ENCODE peak calls at places on chromosomes 7 and 10, in eight cellular contexts. One of them, this sample, is unnamed.

GRCh38 chr7:139823855-139824670 is 5.0 kb upstream of the TBXAS1 start:
- DNase-seq in NB4: no peak
- DNase-seq in Peyer's patch: no peak
- DNase-seq in esophagus squamous epithelium: no peak
- DNase-seq in ovary: peak; percentile 64
- DNase-seq in A549: no peak
- DNase-seq in body of pancreas: no peak
- DNase-seq in heart left ventricle: no peak
- DNase-seq in this sample: no peak

GRCh38 chr10:78643513-78643912 is 425.3 kb upstream of the ZMIZ1 start:
- DNase-seq in esophagus squamous epithelium: no peak
- DNase-seq in ovary: no peak
- DNase-seq in heart left ventricle: no peak
- DNase-seq in Peyer's patch: no peak
- DNase-seq in A549: no peak
- DNase-seq in body of pancreas: no peak
- DNase-seq in NB4: no peak
- DNase-seq in this sample: no peak

GRCh38 chr10:35640951-35641429 is 1.1 kb downstream of the FZD8 start:
- DNase-seq in body of pancreas: peak; percentile 72
- DNase-seq in Peyer's patch: peak; percentile 29
- DNase-seq in ovary: peak; percentile 66
- DNase-seq in NB4: no peak
- DNase-seq in heart left ventricle: peak; percentile 72
- DNase-seq in esophagus squamous epithelium: no peak
- DNase-seq in A549: peak; percentile 90
- DNase-seq in this sample: peak; percentile 32

GRCh38 chr7:31171216-31171750 is 119.2 kb downstream of the ADCYAP1R1 start:
- DNase-seq in heart left ventricle: no peak
- DNase-seq in ovary: no peak
- DNase-seq in Peyer's patch: no peak
- DNase-seq in NB4: no peak
- DNase-seq in esophagus squamous epithelium: no peak
- DNase-seq in A549: no peak
- DNase-seq in body of pancreas: no peak
- DNase-seq in this sample: no peak

GRCh38 chr7:42945821-42946615 is 13.8 kb downstream of the MRPL32 start:
- DNase-seq in Peyer's patch: no peak
- DNase-seq in ovary: peak; percentile 19
- DNase-seq in NB4: no peak
- DNase-seq in A549: no peak
- DNase-seq in heart left ventricle: no peak
- DNase-seq in body of pancreas: no peak
- DNase-seq in esophagus squamous epithelium: no peak
- DNase-seq in this sample: no peak

GRCh38 chr10:112215342-112215774 is 31.8 kb upstream of the GPAM start:
- DNase-seq in heart left ventricle: no peak
- DNase-seq in A549: no peak
- DNase-seq in ovary: no peak
- DNase-seq in body of pancreas: no peak
- DNase-seq in Peyer's patch: no peak
- DNase-seq in NB4: no peak
- DNase-seq in esophagus squamous epithelium: no peak
- DNase-seq in this sample: no peak

GRCh38 chr10:123429631-123430257 is 236.4 kb upstream of the GPR26 start:
- DNase-seq in ovary: no peak
- DNase-seq in heart left ventricle: no peak
- DNase-seq in esophagus squamous epithelium: no peak
- DNase-seq in A549: no peak
- DNase-seq in body of pancreas: no peak
- DNase-seq in Peyer's patch: no peak
- DNase-seq in NB4: no peak
- DNase-seq in this sample: no peak

GRCh38 chr10:1116051-1116450 is 59.9 kb downstream of the WDR37 start:
- DNase-seq in Peyer's patch: no peak
- DNase-seq in heart left ventricle: no peak
- DNase-seq in body of pancreas: no peak
- DNase-seq in esophagus squamous epithelium: no peak
- DNase-seq in NB4: no peak
- DNase-seq in A549: no peak
- DNase-seq in ovary: no peak
- DNase-seq in this sample: no peak

GRCh38 chr10:95214793-95215192 is 20.8 kb downstream of the ACSM6 start:
- DNase-seq in A549: peak; percentile 81
- DNase-seq in esophagus squamous epithelium: no peak
- DNase-seq in Peyer's patch: no peak
- DNase-seq in body of pancreas: no peak
- DNase-seq in heart left ventricle: no peak
- DNase-seq in ovary: no peak
- DNase-seq in NB4: no peak
- DNase-seq in this sample: no peak

GRCh38 chr7:141674201-141674671 is 27.7 kb downstream of the DENND11 start:
- DNase-seq in ovary: no peak
- DNase-seq in heart left ventricle: peak; percentile 54
- DNase-seq in Peyer's patch: no peak
- DNase-seq in esophagus squamous epithelium: no peak
- DNase-seq in NB4: no peak
- DNase-seq in body of pancreas: no peak
- DNase-seq in A549: peak; percentile 60
- DNase-seq in this sample: no peak

GRCh38 chr10:71084061-71084817 is 128.1 kb upstream of the UNC5B start:
- DNase-seq in Peyer's patch: no peak
- DNase-seq in ovary: no peak
- DNase-seq in body of pancreas: peak; percentile 2
- DNase-seq in NB4: no peak
- DNase-seq in A549: no peak
- DNase-seq in heart left ventricle: peak; percentile 16
- DNase-seq in esophagus squamous epithelium: no peak
- DNase-seq in this sample: no peak

GRCh38 chr10:114394531-114394930 is 9.8 kb downstream of the AFAP1L2 start:
- DNase-seq in esophagus squamous epithelium: no peak
- DNase-seq in heart left ventricle: no peak
- DNase-seq in body of pancreas: no peak
- DNase-seq in ovary: no peak
- DNase-seq in NB4: no peak
- DNase-seq in A549: no peak
- DNase-seq in Peyer's patch: no peak
- DNase-seq in this sample: no peak

GRCh38 chr7:123635551-123636359 is 19.9 kb upstream of the LMOD2 start:
- DNase-seq in esophagus squamous epithelium: no peak
- DNase-seq in ovary: no peak
- DNase-seq in NB4: peak; percentile 39
- DNase-seq in heart left ventricle: no peak
- DNase-seq in Peyer's patch: no peak
- DNase-seq in A549: peak; percentile 39
- DNase-seq in body of pancreas: no peak
- DNase-seq in this sample: peak; percentile 2

GRCh38 chr10:129839285-129840195 is 124.5 kb downstream of the EBF3 start:
- DNase-seq in Peyer's patch: no peak
- DNase-seq in NB4: no peak
- DNase-seq in body of pancreas: no peak
- DNase-seq in A549: no peak
- DNase-seq in esophagus squamous epithelium: no peak
- DNase-seq in heart left ventricle: no peak
- DNase-seq in ovary: no peak
- DNase-seq in this sample: no peak

GRCh38 chr7:92461027-92462003 is 14.0 kb downstream of the GATAD1 start:
- DNase-seq in body of pancreas: peak; percentile 23
- DNase-seq in NB4: peak; percentile 56
- DNase-seq in heart left ventricle: no peak
- DNase-seq in ovary: no peak
- DNase-seq in esophagus squamous epithelium: no peak
- DNase-seq in A549: peak; percentile 61
- DNase-seq in Peyer's patch: no peak
- DNase-seq in this sample: peak; percentile 44

GRCh38 chr7:2299131-2299829 is 15.0 kb downstream of the SNX8 start:
- DNase-seq in ovary: no peak
- DNase-seq in NB4: no peak
- DNase-seq in body of pancreas: peak; percentile 16
- DNase-seq in esophagus squamous epithelium: no peak
- DNase-seq in Peyer's patch: peak; percentile 62
- DNase-seq in heart left ventricle: peak; percentile 49
- DNase-seq in A549: no peak
- DNase-seq in this sample: no peak

GRCh38 chr10:92542458-92542857 is 31.4 kb downstream of the IDE start:
- DNase-seq in NB4: no peak
- DNase-seq in Peyer's patch: no peak
- DNase-seq in body of pancreas: no peak
- DNase-seq in A549: no peak
- DNase-seq in esophagus squamous epithelium: no peak
- DNase-seq in ovary: no peak
- DNase-seq in heart left ventricle: no peak
- DNase-seq in this sample: no peak

GRCh38 chr10:92544296-92544695 is 29.6 kb downstream of the IDE start:
- DNase-seq in Peyer's patch: no peak
- DNase-seq in ovary: no peak
- DNase-seq in NB4: peak; percentile 89
- DNase-seq in body of pancreas: no peak
- DNase-seq in esophagus squamous epithelium: no peak
- DNase-seq in A549: no peak
- DNase-seq in heart left ventricle: no peak
- DNase-seq in this sample: no peak

GRCh38 chr10:92541583-92541982 is 32.3 kb downstream of the IDE start:
- DNase-seq in A549: no peak
- DNase-seq in Peyer's patch: no peak
- DNase-seq in NB4: no peak
- DNase-seq in body of pancreas: no peak
- DNase-seq in ovary: no peak
- DNase-seq in heart left ventricle: no peak
- DNase-seq in esophagus squamous epithelium: no peak
- DNase-seq in this sample: no peak

GRCh38 chr10:92538231-92538958 is 35.5 kb downstream of the IDE start:
- DNase-seq in esophagus squamous epithelium: no peak
- DNase-seq in A549: no peak
- DNase-seq in NB4: no peak
- DNase-seq in body of pancreas: no peak
- DNase-seq in heart left ventricle: no peak
- DNase-seq in Peyer's patch: no peak
- DNase-seq in ovary: no peak
- DNase-seq in this sample: no peak
- TF ChIP-seq POLR2A in esophagus squamous epithelium: no peak
- TF ChIP-seq POLR2A in A549: no peak
- TF ChIP-seq POLR2A in NB4: no peak
- TF ChIP-seq POLR2A in body of pancreas: no peak
- TF ChIP-seq POLR2A in heart left ventricle: no peak
- TF ChIP-seq POLR2A in Peyer's patch: no peak
- TF ChIP-seq POLR2A in ovary: no peak
- TF ChIP-seq POLR2A in this sample: no peak

DNA sequence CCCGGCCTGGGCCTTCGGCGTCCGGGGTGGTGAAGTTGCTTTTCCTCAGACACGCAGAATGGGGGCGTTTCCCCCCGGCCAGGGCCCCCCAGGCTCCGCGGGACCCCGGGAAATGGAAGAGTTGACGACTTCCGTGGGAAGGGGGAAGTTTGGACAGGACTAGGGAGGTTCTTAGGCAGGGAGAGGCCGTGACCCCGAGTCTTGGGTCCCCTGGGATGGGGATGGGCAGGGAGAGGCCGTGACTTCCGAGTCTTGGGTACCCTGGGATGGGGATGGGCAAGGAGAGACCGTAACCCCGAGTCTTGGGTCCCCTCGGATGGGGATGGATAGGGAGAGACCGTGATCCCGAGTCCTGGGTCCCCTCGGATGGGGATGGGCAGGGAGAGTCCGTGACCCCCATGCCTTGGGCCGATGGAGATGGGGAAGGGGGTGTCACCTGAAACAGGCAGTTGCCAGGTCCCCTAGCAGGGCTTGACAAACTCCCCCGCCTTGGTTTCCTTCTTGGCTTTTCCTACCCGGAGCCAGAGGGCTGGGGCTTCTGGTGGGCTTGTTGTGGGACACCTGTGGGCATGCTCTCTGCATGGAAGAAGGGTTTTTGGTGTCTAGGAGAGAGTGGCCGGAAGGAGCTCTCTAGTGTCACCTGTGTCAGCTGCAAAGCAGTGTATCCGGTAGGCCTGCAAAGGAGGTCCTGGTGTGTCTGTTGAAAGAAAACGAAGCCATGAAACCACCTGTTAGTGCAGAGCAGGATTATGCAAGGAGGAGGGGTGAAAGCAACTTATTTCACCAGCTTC is 1.1 kb downstream of the TRRAP start:
- DNase-seq in NB4: peak; percentile 29
- DNase-seq in ovary: no peak
- DNase-seq in A549: peak; percentile 51
- DNase-seq in body of pancreas: peak; percentile 38
- DNase-seq in heart left ventricle: peak; percentile 35
- DNase-seq in Peyer's patch: peak; percentile 73
- DNase-seq in esophagus squamous epithelium: no peak
- DNase-seq in this sample: peak; percentile 50
- TF ChIP-seq POLR2A in NB4: no peak
- TF ChIP-seq POLR2A in ovary: no peak
- TF ChIP-seq POLR2A in A549: no peak
- TF ChIP-seq POLR2A in body of pancreas: no peak
- TF ChIP-seq POLR2A in heart left ventricle: no peak
- TF ChIP-seq POLR2A in Peyer's patch: no peak
- TF ChIP-seq POLR2A in esophagus squamous epithelium: no peak
- TF ChIP-seq POLR2A in this sample: no peak

GRCh38 chr10:30529373-30529998 is 95.5 kb downstream of the MAP3K8 start:
- DNase-seq in A549: no peak
- DNase-seq in Peyer's patch: peak; percentile 86
- DNase-seq in NB4: peak; percentile 94
- DNase-seq in body of pancreas: peak; percentile 17
- DNase-seq in ovary: no peak
- DNase-seq in heart left ventricle: peak; percentile 78
- DNase-seq in esophagus squamous epithelium: peak; percentile 34
- DNase-seq in this sample: peak; percentile 27
- TF ChIP-seq POLR2A in A549: no peak
- TF ChIP-seq POLR2A in Peyer's patch: no peak
- TF ChIP-seq POLR2A in NB4: peak; percentile 45
- TF ChIP-seq POLR2A in body of pancreas: no peak
- TF ChIP-seq POLR2A in ovary: no peak
- TF ChIP-seq POLR2A in heart left ventricle: no peak
- TF ChIP-seq POLR2A in esophagus squamous epithelium: no peak
- TF ChIP-seq POLR2A in this sample: peak; percentile 47

GRCh38 chr7:55152490-55152889 is 133.7 kb downstream of the EGFR start:
- DNase-seq in esophagus squamous epithelium: no peak
- DNase-seq in A549: no peak
- DNase-seq in body of pancreas: no peak
- DNase-seq in ovary: no peak
- DNase-seq in NB4: no peak
- DNase-seq in Peyer's patch: no peak
- DNase-seq in heart left ventricle: no peak
- DNase-seq in this sample: no peak
- TF ChIP-seq POLR2A in esophagus squamous epithelium: no peak
- TF ChIP-seq POLR2A in A549: no peak
- TF ChIP-seq POLR2A in body of pancreas: no peak
- TF ChIP-seq POLR2A in ovary: no peak
- TF ChIP-seq POLR2A in NB4: no peak
- TF ChIP-seq POLR2A in Peyer's patch: no peak
- TF ChIP-seq POLR2A in heart left ventricle: no peak
- TF ChIP-seq POLR2A in this sample: no peak